ENCODE peak calls at places on chromosomes 2 and 18, in ten cellular contexts. S, E, H, Y, W, J, Z, K, A and D are unnamed samples.
A peak's percentile ranks its signal among the peaks of the same experiment; 100 is the strongest.

GRCh38 chr2:235757212-235757611 is 263.4 kb downstream of the AGAP1 start:
- DNase-seq in W (no peak), K (no peak), H (no peak), E (no peak), A (no peak), Z (no peak), Y (no peak), S (no peak), J (no peak), D (no peak)

GRCh38 chr18:35076556-35076955 is 35.3 kb downstream of the MAPRE2 start:
- DNase-seq in J (no peak), Z (no peak), H (peak; percentile 56), W (no peak), K (no peak), A (peak; percentile 86), Y (no peak), E (no peak), S (peak; percentile 69), D (no peak)

GRCh38 chr2:69026026-69026425 is 13.0 kb downstream of the ANTXR1 start:
- DNase-seq in A (no peak), Y (peak; percentile 11), H (peak; percentile 61), Z (no peak), E (peak; percentile 69), W (peak; percentile 41), K (no peak), J (no peak), S (peak; percentile 65), D (no peak)

GRCh38 chr2:113138428-113139322 is 11.3 kb downstream of the IL1RN start:
- DNase-seq in K (no peak), J (peak; percentile 64), H (peak; percentile 71), Y (peak; percentile 53), A (peak; percentile 66), Z (peak; percentile 79), S (peak; percentile 84), E (peak; percentile 73), W (peak; percentile 49), D (no peak)

GRCh38 chr2:221018262-221018661 is 553.8 kb downstream of the EPHA4 start:
- DNase-seq in E (peak; percentile 24), A (no peak), S (no peak), Z (no peak), K (no peak), H (no peak), W (no peak), J (no peak), Y (no peak), D (no peak)

GRCh38 chr2:150699208-150699607 is 211.7 kb upstream of the RND3 start:
- DNase-seq in Z (no peak), K (no peak), A (no peak), H (no peak), W (no peak), S (no peak), Y (no peak), E (no peak), J (no peak), D (no peak)

GRCh38 chr2:173631123-173631450 is 276.4 kb downstream of the CDCA7 start:
- DNase-seq in H (peak; percentile 37), S (peak; percentile 71), E (no peak), Y (no peak), W (peak; percentile 44), J (no peak), K (no peak), A (no peak), Z (no peak), D (peak; percentile 31)

GRCh38 chr18:5455644-5456043 is 88.2 kb downstream of the EPB41L3 start:
- DNase-seq in E (no peak), J (no peak), H (peak; percentile 12), W (no peak), Z (no peak), K (no peak), S (no peak), Y (no peak), A (peak; percentile 63), D (peak; percentile 88)

GRCh38 chr2:173983414-173983871 is 18.3 kb upstream of the SP3 start:
- DNase-seq in Z (no peak), J (no peak), Y (no peak), W (no peak), E (peak; percentile 16), H (peak; percentile 72), S (no peak), A (peak; percentile 55), K (no peak), D (peak; percentile 64)

GRCh38 chr2:187542123-187542522 is 12.1 kb downstream of the TFPI start:
- DNase-seq in K (no peak), Y (no peak), E (no peak), S (no peak), J (no peak), H (no peak), Z (no peak), W (no peak), A (no peak), D (no peak)

GRCh38 chr2:189601043-189601442 is 20.5 kb upstream of the SLC40A1 start:
- DNase-seq in Z (no peak), E (no peak), Y (no peak), J (no peak), W (no peak), K (no peak), H (peak; percentile 30), A (no peak), S (no peak), D (no peak)

DNA sequence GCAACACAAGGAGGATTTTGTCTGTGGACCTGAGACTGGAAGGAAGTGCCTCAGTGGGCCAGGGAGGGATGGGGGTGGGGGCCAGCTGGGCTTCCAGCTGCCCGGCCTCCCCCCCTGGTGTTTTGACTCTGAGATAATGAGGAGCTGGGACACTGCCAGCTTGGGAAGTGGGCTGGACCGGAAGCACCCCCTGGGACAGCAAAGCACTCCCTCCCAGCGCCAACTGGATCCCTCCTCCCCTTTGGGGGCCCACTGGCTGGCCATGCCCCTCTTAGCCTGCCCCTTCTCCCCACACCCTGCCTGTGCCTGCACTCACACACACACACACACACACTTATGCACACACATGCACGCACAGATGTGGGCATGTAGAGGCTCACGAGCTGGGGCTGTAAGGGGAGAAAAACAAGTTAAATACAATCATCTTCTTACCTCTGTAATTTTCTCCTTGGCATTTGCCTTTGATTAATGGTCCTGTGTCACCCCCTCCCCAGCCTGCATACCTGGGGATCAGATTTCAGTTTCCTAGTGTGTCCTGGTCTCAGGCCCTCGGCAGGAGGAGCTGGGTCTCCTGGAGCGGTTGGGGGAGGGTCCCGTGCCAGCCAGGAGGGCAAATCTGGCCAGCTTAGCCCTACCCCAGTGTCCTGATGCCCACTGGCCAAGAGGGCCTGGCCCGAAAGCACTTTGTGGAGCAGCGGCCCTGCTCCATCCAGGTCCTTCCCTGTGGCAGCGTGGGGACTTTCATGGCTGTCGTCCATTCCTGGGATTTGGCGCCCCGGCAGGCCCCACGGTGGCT is 3.6 kb downstream of the ITM2C start:
- DNase-seq in Y (no peak), A (no peak), E (peak; percentile 48), S (no peak), W (no peak), H (no peak), Z (no peak), J (peak; percentile 37), K (no peak), D (no peak)
- H3K4me3 ChIP-seq in Y (no peak overlapping the region), A (no peak overlapping the region), E (peak overlapping the region; percentile 5), S (no peak overlapping the region), W (no peak overlapping the region), H (no peak overlapping the region), Z (no peak overlapping the region), J (no peak overlapping the region), K (no peak overlapping the region), D (no peak overlapping the region)

DNA sequence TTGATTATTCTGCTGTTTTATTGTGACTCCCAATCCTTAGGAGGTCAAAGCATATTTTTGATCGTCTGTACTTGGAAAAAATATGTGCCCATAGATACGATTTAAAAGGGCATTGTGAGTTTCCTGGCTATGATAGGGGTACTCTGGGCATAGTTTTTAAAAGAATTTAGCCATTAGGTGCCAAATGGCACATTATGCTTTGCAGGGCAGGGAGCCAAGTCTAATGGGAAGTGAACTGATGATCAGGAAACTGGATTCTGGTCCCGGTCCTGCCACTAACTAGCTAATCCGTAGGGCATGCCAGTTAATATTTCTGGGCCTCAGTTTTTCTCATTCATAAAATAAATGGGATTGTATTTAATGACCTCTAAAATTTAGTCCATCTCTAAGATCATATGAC is 189.3 kb downstream of the LTBP1 start:
- DNase-seq in S (no peak), H (peak; percentile 57), A (no peak), Y (no peak), W (no peak), Z (no peak), K (no peak), J (no peak), E (no peak), D (no peak)
- H3K4me3 ChIP-seq in S (peak overlapping the region; percentile 64), H (peak overlapping the region; percentile 90), A (peak overlapping the region; percentile 63), Y (no peak overlapping the region), W (peak overlapping the region; percentile 45), Z (no peak overlapping the region), K (peak overlapping the region; percentile 35), J (no peak overlapping the region), E (no peak overlapping the region), D (peak overlapping the region; percentile 73)

DNA sequence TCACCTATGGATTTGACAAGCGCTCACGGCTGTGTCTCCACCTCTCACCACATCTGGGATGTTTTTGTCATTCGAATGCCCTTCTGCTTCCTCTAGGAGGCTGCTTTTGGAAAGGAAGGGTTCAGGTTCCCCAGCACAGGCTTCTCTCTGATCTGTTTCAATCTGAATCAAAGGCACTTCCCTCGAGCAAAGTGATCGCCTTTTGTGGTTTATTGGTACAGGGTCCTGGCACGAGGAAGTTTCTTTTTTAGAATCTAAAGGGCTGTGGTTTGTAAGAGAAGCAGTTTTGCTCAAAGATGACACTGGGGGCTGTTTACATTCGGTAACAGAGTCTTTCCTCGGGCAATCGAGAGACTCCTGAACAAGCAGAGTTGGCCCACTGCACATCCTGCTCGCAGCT is 145.0 kb downstream of the DAW1 start:
- DNase-seq in Y (no peak), W (no peak), H (no peak), J (no peak), E (no peak), K (no peak), S (no peak), A (no peak), Z (no peak), D (no peak)
- H3K4me3 ChIP-seq in Y (no peak overlapping the region), W (no peak overlapping the region), H (no peak overlapping the region), J (no peak overlapping the region), E (no peak overlapping the region), K (no peak overlapping the region), S (no peak overlapping the region), A (no peak overlapping the region), Z (no peak overlapping the region), D (no peak overlapping the region)

GRCh38 chr2:135984199-135985017 is 1.0 kb downstream of the DARS1 start:
- DNase-seq in H (no peak), W (no peak), Y (no peak), K (no peak), A (no peak), Z (no peak), J (no peak), S (no peak), E (no peak), D (no peak)

GRCh38 chr2:135986507-135986906 is 1.1 kb upstream of the DARS1 start:
- DNase-seq in E (no peak), S (no peak), A (no peak), Z (no peak), H (no peak), Y (no peak), K (no peak), W (no peak), J (no peak), D (no peak)

GRCh38 chr2:135985826-135986393 is 484 bp upstream of the DARS1 start:
- DNase-seq in Z (no peak), W (no peak), E (no peak), Y (no peak), A (no peak), H (no peak), S (no peak), K (no peak), J (peak; percentile 81), D (no peak)

GRCh38 chr2:135985018-135985825 is at the start of gene DARS1:
- DNase-seq in K (peak; percentile 89), Y (peak; percentile 89), A (peak; percentile 76), J (peak; percentile 83), Z (peak; percentile 92), S (peak; percentile 98), W (peak; percentile 94), E (peak; percentile 97), H (peak; percentile 91), D (peak; percentile 88)

GRCh38 chr2:135987441-135987840 is 2.0 kb upstream of the DARS1 start:
- DNase-seq in Z (no peak), H (no peak), W (peak; percentile 9), J (no peak), E (no peak), S (no peak), Y (no peak), A (no peak), K (no peak), D (no peak)
- H3K4me3 ChIP-seq in Z (no peak overlapping the region), H (no peak overlapping the region), W (no peak overlapping the region), J (no peak overlapping the region), E (no peak overlapping the region), S (no peak overlapping the region), Y (no peak overlapping the region), A (no peak overlapping the region), K (no peak overlapping the region), D (no peak overlapping the region)